ENCODE peak calls at places on chromosomes 12 and 14, in five cellular contexts. E is BE2C, S is gastrocnemius medialis, N is OCI-LY7, G is Peyer's patch. T is an unnamed sample. For H3K36me3, the result is how much of the 10 kb centered on the place peaks cover.

GRCh38 chr14:61090432-61091216 is 109.6 kb downstream of the SLC38A6 start:
- DNase-seq in E (no peak), S (no peak), N (no peak), G (no peak), T (no peak)

GRCh38 chr14:103207038-103207403 is 83.8 kb downstream of the TNFAIP2 start:
- DNase-seq in E (no peak), S (peak), N (no peak), G (peak), T (peak)

GRCh38 chr12:118127867-118128266 is 8.1 kb upstream of the PEBP1 start:
- DNase-seq in E (no peak), S (no peak), N (no peak), G (no peak), T (no peak)

GRCh38 chr14:32657081-32657480 is 281.6 kb upstream of the NPAS3 start:
- DNase-seq in E (no peak), S (peak), N (no peak), G (no peak), T (peak)

GRCh38 chr12:109309441-109310246 is 560 bp upstream of the FOXN4 start:
- DNase-seq in E (peak), S (no peak), N (peak), G (no peak), T (no peak)

GRCh38 chr12:116442981-116443380 is 116.2 kb upstream of the MAP1LC3B2 start:
- DNase-seq in E (no peak), S (no peak), N (no peak), G (no peak), T (no peak)

GRCh38 chr14:101132588-101132987 is 229.1 kb upstream of the RTL1 start:
- DNase-seq in E (no peak), S (no peak), N (no peak), G (no peak), T (peak)

GRCh38 chr14:100281286-100282082 is 24.8 kb downstream of the SLC25A29 start:
- DNase-seq in E (no peak), S (no peak), N (no peak), G (no peak), T (no peak)

GRCh38 chr14:105493921-105494605 is 3.0 kb downstream of the TEDC1 start:
- DNase-seq in E (peak), S (peak), N (no peak), G (peak), T (no peak)

GRCh38 chr12:130775953-130776856 is 60.1 kb upstream of the RIMBP2 start:
- DNase-seq in E (peak), S (no peak), N (no peak), G (no peak), T (no peak)

GRCh38 chr12:132143328-132144071 is 619 bp downstream of the DDX51 start:
- DNase-seq in E (peak), S (peak), N (peak), G (peak), T (peak)

GRCh38 chr14:96001866-96002510 is 37.2 kb upstream of the C14orf132 start:
- DNase-seq in E (peak), S (no peak), N (no peak), G (no peak), T (no peak)

GRCh38 chr14:39641224-39641623 is 209.0 kb upstream of the FBXO33 start:
- DNase-seq in E (no peak), S (no peak), N (no peak), G (no peak), T (no peak)

GRCh38 chr14:95467657-95468056 is 48.8 kb downstream of the SYNE3 start:
- DNase-seq in E (no peak), S (no peak), N (no peak), G (no peak), T (no peak)

GRCh38 chr12:107992870-107993451 is 136.1 kb upstream of the WSCD2 start:
- DNase-seq in E (peak), S (no peak), N (peak), G (no peak), T (no peak)

GRCh38 chr14:77825895-77826519 is 26.1 kb downstream of the ADCK1 start:
- DNase-seq in E (no peak), S (no peak), N (no peak), G (no peak), T (no peak)

GRCh38 chr14:106874365-106874764 is 1348.0 kb downstream of the TMEM121 start:
- DNase-seq in E (no peak), S (no peak), N (peak), G (no peak), T (no peak)

GRCh38 chr14:55705651-55706340 is 125.8 kb downstream of the KTN1 start:
- DNase-seq in E (no peak), S (no peak), N (no peak), G (no peak), T (no peak)

GRCh38 chr12:32921397-32921796 is 24.8 kb upstream of the PKP2 start:
- DNase-seq in E (no peak), S (no peak), N (no peak), G (no peak), T (no peak)

GRCh38 chr14:93648440-93649168 is 139.7 kb downstream of the PRIMA1 start:
- DNase-seq in E (peak), S (no peak), N (peak), G (no peak), T (no peak)

GRCh38 chr12:123991402-123991951 is 18.5 kb downstream of the ZNF664 start:
- DNase-seq in E (no peak), S (no peak), N (no peak), G (no peak), T (no peak)

GRCh38 chr12:12338528-12339168 is 11.4 kb downstream of the MANSC1 start:
- DNase-seq in E (no peak), S (no peak), N (no peak), G (no peak), T (no peak)

GRCh38 chr12:124827588-124828184 is 36.0 kb downstream of the SCARB1 start:
- DNase-seq in E (no peak), S (no peak), N (no peak), G (peak), T (no peak)

GRCh38 chr14:35879654-35880249 is 53.6 kb downstream of the BRMS1L start:
- DNase-seq in E (no peak), S (no peak), N (peak), G (no peak), T (no peak)

GRCh38 chr12:21607701-21608100 is 3.1 kb upstream of the GYS2 start:
- DNase-seq in E (no peak), S (no peak), N (peak), G (no peak), T (no peak)

GRCh38 chr14:92794547-92794941 is 439 bp downstream of the GOLGA5 start:
- DNase-seq in E (peak), S (no peak), N (no peak), G (no peak), T (no peak)

GRCh38 chr12:84793558-84794367 is 118.8 kb downstream of the SLC6A15 start:
- DNase-seq in E (no peak), S (no peak), N (no peak), G (no peak), T (no peak)

GRCh38 chr12:11823043-11823442 is 173.6 kb downstream of the ETV6 start:
- DNase-seq in E (no peak), S (no peak), N (peak), G (no peak), T (peak)

GRCh38 chr14:22622220-22622619 is 21.9 kb downstream of the OR6J1 start:
- DNase-seq in E (no peak), S (no peak), N (no peak), G (no peak), T (no peak)

GRCh38 chr12:56676851-56677601 is 11.1 kb downstream of the PTGES3 start:
- DNase-seq in E (no peak), S (peak), N (no peak), G (no peak), T (no peak)

GRCh38 chr12:56678852-56679251 is 9.2 kb downstream of the PTGES3 start:
- DNase-seq in E (no peak), S (peak), N (no peak), G (no peak), T (no peak)

GRCh38 chr12:56682323-56682722 is 5.8 kb downstream of the PTGES3 start:
- DNase-seq in E (no peak), S (peak), N (no peak), G (peak), T (peak)

GRCh38 chr12:56679834-56680575 is 8.1 kb downstream of the PTGES3 start:
- DNase-seq in E (no peak), S (peak), N (no peak), G (peak), T (no peak)

GRCh38 chr12:56677680-56678079 is 10.4 kb downstream of the PTGES3 start:
- DNase-seq in E (no peak), S (no peak), N (no peak), G (no peak), T (no peak)
- H3K36me3 ChIP-seq in E (half or more), S (under half), N (half or more), G (under half), T (under half)

DNA sequence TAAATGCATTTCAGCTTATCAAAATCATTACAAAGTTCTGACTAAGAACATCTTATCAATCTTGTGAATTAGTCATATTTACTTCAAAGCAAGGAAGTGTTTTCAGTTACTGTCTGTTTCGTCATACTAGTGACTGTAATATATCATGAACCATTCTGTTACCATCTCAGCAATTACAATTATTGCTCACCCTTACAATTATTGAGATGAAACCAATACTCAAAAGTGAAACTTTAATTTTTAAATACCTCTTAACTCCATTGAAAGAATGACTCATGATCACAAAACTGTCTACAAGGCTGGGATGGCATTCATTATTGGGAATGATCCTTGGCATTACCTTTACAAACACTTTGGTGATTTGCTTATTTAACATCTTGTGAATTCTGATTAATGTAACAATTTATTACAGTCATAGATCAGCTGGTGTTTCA is 90.3 kb downstream of the RPS6KA5 start:
- DNase-seq in E (no peak), S (no peak), N (no peak), G (no peak), T (no peak)
- H3K4me3 ChIP-seq in E (no peak), S (no peak), N (no peak), G (no peak), T (no peak)

DNA sequence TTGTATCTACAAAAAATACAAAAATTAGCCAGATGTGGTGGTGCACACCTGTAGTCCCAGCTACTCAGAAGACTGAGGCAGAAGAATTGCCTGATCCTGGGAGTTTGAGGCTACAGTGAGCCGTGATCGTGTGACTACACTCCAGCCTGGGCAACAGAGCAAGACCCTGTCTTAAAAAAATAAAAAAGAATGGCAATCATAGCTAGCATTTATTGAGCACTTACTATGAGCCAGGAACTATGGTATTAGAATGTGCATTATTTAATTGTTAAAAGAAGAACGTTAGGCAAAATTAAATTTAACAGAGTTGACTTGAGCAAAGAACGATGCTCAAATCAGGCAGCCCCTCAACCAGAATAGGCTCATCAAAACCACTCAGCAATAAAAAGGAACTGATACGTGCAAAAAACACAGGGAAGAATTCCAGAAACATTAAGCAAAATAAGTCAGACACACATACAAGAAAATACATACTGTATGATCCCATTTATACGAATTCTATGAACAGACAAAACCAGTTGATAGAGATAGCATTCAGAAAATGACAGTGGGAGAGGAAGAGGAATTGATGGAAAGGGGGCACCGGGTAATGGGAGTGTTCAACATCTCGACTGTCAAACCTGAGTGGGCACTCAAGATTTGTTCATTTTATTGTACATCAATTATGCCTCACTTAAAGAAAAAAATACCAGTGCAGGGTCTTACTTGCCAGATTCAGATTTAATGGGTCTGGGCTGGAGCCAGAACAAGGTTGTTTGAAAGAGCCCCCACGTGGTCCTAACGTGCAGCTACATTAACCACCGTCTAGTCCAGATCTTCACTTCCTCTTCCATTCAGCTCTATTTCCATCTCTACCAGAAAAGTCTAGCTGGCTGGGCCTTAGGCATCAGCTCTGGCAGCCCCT is 8.0 kb downstream of the SCNN1A start:
- DNase-seq in E (peak), S (no peak), N (peak), G (peak), T (no peak)
- TF ChIP-seq CTCF in E (peak), S (peak), N (peak), G (no peak), T (no peak)

GRCh38 chr14:76793324-76793723 is 19.4 kb downstream of the ANGEL1 start:
- DNase-seq in E (no peak), S (no peak), N (no peak), G (no peak), T (no peak)
- H3K36me3 ChIP-seq in E (under half), S (half or more), N (half or more), G (under half), T (under half)

GRCh38 chr12:27008070-27008469 is 6.1 kb downstream of the TM7SF3 start:
- DNase-seq in E (no peak), S (no peak), N (peak), G (no peak), T (no peak)
- H3K4me3 ChIP-seq in E (no peak), S (no peak), N (no peak), G (no peak), T (no peak)

DNA sequence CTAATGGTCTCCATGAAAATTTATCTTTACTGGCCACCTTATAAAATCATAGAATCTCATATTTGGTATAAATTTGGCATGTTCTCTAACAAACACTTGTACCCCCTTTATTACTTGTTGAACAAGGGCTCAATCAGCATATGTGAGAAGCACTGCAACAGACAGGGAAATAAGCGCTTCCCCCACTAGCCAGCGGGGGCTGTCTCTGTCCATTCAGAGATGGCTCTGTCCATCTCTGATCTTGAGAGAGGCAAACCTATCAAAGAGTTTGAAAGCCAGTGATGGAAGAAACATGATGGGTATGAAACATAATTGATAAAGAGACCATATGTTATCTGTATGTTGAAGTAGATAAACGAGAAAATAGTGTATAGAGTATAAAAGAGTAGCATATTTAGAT is 326.8 kb downstream of the PDZRN4 start:
- DNase-seq in E (no peak), S (no peak), N (peak), G (no peak), T (no peak)
- TF ChIP-seq CTCF in E (no peak), S (no peak), N (peak), G (no peak), T (no peak)